ENCODE peak calls at places on chromosomes 12 and 14, in six cellular contexts. V is transverse colon, D is left ventricle myocardium inferior, U is neural progenitor cell, Y is right lobe of liver, Z is tibial artery. O is an unnamed sample. For H3K36me3, the result is how much of the 10 kb centered on the place peaks cover.

GRCh38 chr12:645563-646071 is 17.6 kb downstream of the NINJ2 start:
- DNase-seq in V (no peak), D (peak), U (no peak), Y (peak), Z (peak), O (no peak)

GRCh38 chr12:77980782-77981181 is 150.1 kb downstream of the NAV3 start:
- DNase-seq in V (no peak), D (no peak), U (no peak), Y (no peak), Z (no peak), O (no peak)

GRCh38 chr12:6792522-6793201 is 3.3 kb downstream of the CD4 start:
- DNase-seq in V (no peak), D (peak), U (peak), Y (no peak), Z (peak), O (peak)

GRCh38 chr14:77508876-77509275 is 10.3 kb upstream of the ISM2 start:
- DNase-seq in V (no peak), D (no peak), U (no peak), Y (no peak), Z (no peak), O (no peak)

GRCh38 chr12:52528641-52529143 is 8.5 kb upstream of the KRT5 start:
- DNase-seq in V (no peak), D (no peak), U (no peak), Y (peak), Z (peak), O (peak)

GRCh38 chr12:78792052-78792698 is 72.4 kb upstream of the SYT1 start:
- DNase-seq in V (no peak), D (no peak), U (no peak), Y (no peak), Z (no peak), O (no peak)

GRCh38 chr12:120639771-120640721 is at the start of gene CABP1:
- DNase-seq in V (peak), D (no peak), U (peak), Y (no peak), Z (no peak), O (peak)

GRCh38 chr12:107736914-107737313 is 24.0 kb downstream of the PRDM4 start:
- DNase-seq in V (peak), D (no peak), U (no peak), Y (no peak), Z (no peak), O (no peak)

GRCh38 chr12:15629761-15630160 is 159.4 kb downstream of the EPS8 start:
- DNase-seq in V (no peak), D (no peak), U (no peak), Y (no peak), Z (no peak), O (no peak)

GRCh38 chr14:30069536-30069935 is 141.9 kb upstream of the PRKD1 start:
- DNase-seq in V (no peak), D (no peak), U (no peak), Y (no peak), Z (no peak), O (no peak)

DNA sequence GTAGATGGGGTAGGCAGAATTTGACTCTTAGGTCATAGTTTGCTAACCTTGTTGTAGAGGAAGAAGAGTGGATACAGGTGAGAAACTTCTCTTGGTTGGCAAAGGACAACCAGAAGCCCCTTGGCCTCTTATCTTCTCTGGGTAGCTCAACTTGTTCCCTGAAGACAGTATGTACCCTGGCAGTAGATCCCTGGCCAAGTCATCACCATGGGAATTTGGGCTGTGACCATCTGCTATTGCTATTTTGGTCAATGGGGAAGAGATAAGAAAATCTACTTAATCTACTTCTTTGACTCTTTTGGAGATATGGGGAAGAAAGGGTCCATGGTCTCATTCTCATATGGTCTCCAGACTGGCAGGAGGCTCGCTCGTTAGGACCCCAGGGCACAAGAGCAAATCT is 215.9 kb downstream of the PPM1H start:
- DNase-seq in V (no peak), D (no peak), U (no peak), Y (no peak), Z (no peak), O (no peak)
- H3K27ac ChIP-seq in V (no peak), D (no peak), U (no peak), Y (no peak), Z (no peak), O (no peak)

DNA sequence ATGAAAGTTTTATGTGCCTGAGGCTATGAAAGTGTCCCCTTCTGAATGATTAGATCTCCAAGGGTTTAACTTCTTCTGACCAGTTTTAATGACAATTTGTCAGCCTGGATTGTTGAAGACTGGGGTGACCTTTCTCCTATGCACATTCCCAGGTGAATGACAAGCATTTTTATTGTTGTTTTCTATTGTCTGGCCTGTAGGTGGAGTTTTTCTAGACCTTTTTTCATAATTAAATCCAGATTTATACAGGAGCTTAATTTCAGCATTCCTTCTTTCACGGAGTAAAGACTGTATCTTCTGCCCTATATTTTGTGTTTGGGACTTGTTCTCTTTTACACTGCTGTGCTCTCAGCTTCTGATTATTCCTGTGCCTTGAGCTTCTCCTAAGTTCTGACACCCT is 125.0 kb upstream of the FAR2 start:
- DNase-seq in V (no peak), D (no peak), U (no peak), Y (no peak), Z (no peak), O (no peak)
- TF ChIP-seq CTCF in V (peak), D (no peak), U (peak), Y (no peak), Z (no peak), O (no peak)

DNA sequence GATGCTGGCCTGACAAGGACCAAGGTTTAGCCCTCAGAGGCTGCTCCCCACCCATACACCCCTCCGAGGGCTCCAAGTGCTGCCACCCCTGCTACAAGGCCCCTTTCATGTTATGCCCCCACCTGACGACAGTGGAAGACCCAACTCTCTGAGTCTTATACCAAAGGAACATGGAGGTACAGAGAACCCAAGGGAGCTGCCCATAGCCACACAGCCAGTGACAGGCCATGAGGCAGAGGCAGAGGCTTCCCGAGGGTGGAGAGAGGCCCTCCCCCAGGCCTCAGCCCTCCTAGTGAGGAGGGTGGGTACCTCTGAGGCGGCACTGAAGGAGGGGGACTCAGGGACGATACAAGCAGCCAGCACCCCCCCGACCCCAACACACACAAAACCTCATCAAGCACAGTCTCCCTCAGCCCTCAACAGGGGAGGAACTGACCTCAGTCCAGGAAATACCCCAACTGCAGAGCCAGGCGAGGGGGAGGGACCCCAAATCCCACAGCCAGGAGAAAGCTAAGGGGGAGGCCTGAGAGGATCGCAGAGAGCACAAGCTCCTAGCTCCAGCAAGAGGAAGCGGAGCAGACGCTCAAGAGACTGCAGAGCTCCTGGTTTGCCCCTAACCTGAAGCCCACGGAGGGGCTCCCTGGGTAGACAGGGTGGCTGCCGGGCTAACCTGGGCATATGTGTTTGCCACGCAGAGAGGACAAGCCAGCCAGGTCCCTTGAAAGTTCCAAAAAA is 36.9 kb downstream of the ANAPC7 start:
- DNase-seq in V (no peak), D (no peak), U (no peak), Y (no peak), Z (no peak), O (no peak)
- H3K36me3 ChIP-seq in V (under half), D (under half), U (under half), Y (under half), Z (under half), O (under half)

DNA sequence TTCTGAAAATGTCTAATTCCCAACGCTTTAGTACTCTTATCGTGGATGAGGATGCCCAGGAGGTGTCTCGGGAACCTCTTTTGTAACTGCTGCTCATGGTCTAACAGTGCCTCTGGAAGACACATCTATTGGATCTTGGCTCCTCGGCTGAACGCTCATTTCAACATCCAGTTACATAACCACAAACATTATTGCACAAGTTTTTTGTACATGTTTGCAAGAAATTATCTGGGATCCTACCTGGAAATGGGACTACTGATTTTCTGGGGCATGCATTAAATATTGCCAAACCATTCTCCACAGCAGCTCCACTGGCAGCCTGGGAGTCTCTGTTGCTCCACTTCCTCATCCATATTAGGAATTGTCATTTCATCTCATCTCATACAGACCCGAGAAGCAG is 117.5 kb upstream of the EVL start:
- DNase-seq in V (no peak), D (no peak), U (no peak), Y (peak), Z (no peak), O (no peak)
- H3K27ac ChIP-seq in V (no peak), D (no peak), U (no peak), Y (peak), Z (no peak), O (no peak)

GRCh38 chr12:87828384-87828973 is 200.7 kb downstream of the C12orf50 start:
- DNase-seq in V (no peak), D (no peak), U (no peak), Y (no peak), Z (no peak), O (no peak)

DNA sequence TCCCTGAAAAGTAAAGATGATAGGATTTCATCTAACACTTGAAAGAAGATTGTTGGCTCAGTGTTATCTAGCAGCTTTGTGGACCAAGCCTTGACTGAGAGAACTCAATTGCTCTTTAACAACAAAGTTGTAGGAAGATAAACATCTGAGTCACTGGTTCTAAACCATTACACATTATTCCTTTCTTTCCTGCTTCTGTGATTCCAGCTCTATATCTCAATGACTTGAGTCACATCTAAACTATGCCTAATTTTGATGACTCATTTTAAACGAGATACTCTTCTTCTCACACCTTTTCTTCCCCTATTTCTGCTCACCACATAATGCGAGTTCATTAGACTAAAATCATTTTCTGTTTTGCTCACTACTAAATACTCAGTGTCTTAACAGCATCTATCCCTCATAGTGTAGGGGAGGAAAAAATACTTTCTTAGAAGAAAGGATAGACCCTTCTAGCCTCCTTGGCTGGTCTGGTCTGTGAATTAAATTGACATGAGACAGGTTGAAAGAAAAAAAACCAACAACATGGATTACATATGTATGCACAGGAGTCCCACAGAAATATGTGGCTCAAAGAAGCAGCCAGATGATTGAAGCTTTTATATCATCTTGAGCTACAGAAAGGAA is 201.4 kb downstream of the C12orf50 start:
- DNase-seq in V (no peak), D (no peak), U (no peak), Y (no peak), Z (no peak), O (no peak)
- TF ChIP-seq CTCF in V (no peak), D (no peak), U (no peak), Y (no peak), Z (no peak), O (no peak)

DNA sequence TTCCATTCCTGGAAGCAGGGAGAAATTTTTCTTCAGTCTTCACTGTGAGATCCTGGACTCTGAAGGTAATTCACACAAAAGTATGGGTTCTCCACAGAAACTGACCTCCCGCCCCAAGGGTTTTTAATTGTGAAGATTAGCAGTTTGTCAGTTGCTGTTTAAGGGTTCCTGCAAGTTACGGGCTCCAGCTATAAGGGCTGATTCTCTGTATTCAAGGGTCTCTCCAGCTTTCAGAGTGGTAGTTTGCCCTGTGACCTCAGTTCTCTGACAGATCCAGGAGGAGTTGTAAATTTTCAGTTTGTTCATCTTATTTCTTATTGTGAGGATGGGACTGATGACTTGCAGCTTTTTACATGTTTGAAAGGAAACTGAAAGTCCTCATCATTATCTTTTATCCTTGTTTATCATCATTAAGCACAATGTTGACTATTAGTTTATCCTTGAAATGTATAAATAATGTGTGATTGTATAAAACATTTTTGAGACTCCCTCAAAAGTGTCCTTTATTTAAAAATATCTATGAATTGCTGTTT is 110.9 kb downstream of the SCAF11 start:
- DNase-seq in V (no peak), D (no peak), U (no peak), Y (no peak), Z (no peak), O (no peak)
- H3K36me3 ChIP-seq in V (under half), D (under half), U (under half), Y (under half), Z (under half), O (under half)

DNA sequence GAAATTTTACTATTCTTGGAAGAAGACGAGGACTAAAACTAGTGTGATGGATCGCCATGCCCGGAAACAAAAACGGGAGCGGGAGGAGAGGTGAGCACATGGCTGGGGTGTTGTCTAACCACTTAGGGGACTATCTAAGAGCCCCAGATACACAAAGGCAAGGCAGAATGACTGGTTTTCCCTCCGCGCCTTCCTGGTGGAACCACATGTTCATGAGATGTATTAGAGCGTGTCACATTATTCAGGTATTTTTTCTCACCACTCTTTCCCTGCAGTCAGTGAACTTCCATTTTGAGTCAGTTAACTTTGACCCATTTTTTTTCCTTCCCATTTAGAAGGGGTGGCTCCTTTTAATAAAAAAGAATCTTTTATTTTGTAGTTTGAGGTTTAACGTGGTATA is 68.8 kb upstream of the TRAF3 start:
- DNase-seq in V (no peak), D (no peak), U (no peak), Y (no peak), Z (no peak), O (no peak)
- H3K27ac ChIP-seq in V (no peak), D (no peak), U (peak), Y (no peak), Z (no peak), O (no peak)

GRCh38 chr14:90522585-90523191 is 125.9 kb downstream of the CALM1 start:
- DNase-seq in V (peak), D (peak), U (peak), Y (no peak), Z (peak), O (peak)

GRCh38 chr14:90523544-90523943 is 126.7 kb downstream of the CALM1 start:
- DNase-seq in V (no peak), D (no peak), U (no peak), Y (no peak), Z (no peak), O (no peak)

GRCh38 chr14:90521930-90522483 is 125.2 kb downstream of the CALM1 start:
- DNase-seq in V (no peak), D (no peak), U (no peak), Y (no peak), Z (no peak), O (no peak)

GRCh38 chr14:90521121-90521929 is 124.5 kb downstream of the CALM1 start:
- DNase-seq in V (no peak), D (no peak), U (no peak), Y (no peak), Z (no peak), O (no peak)

GRCh38 chr14:90523961-90524875 is 127.4 kb downstream of the CALM1 start:
- DNase-seq in V (no peak), D (no peak), U (no peak), Y (no peak), Z (no peak), O (no peak)
- TF ChIP-seq CTCF in V (no peak), D (peak), U (no peak), Y (no peak), Z (peak), O (no peak)

DNA sequence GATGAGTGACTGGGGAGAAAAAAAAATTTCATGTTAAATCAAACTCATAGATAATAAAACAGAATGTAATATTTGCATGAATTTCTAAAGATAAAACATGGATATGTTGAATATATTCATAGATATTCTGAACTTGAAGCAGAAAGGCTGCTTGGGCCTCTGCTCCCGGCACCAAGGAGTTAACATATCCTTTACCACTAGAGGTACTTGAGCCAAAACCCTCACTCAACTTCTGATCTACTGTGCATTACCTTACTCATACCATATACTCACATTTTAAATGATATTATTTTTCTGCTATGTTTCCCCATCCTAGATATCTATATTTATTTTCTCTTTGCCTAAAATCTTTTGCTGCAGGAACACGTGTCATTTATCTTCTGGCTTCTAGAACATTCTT is 14.9 kb downstream of the AREL1 start:
- DNase-seq in V (no peak), D (no peak), U (no peak), Y (no peak), Z (no peak), O (no peak)
- H3K36me3 ChIP-seq in V (under half), D (under half), U (under half), Y (under half), Z (under half), O (under half)

GRCh38 chr12:106074706-106075392 is 63.9 kb downstream of the NUAK1 start:
- DNase-seq in V (no peak), D (no peak), U (peak), Y (no peak), Z (no peak), O (no peak)
- H3K27ac ChIP-seq in V (no peak), D (peak), U (peak), Y (no peak), Z (peak), O (no peak)

O was measured in pancreas.